ENCODE peak calls at places on chromosomes 7 and 10, in six cellular contexts. Q is IMR-90, P is mesendoderm, J is H9, F is mesenchymal stem cell, E is H1. O is an unnamed sample.

GRCh38 chr7:85039196-85039923 is 147.5 kb downstream of the SEMA3D start:
- DNase-seq in Q (no peak), P (no peak), J (no peak), F (no peak), E (no peak), O (no peak)

GRCh38 chr7:45937301-45937700 is 16.2 kb upstream of the IGFBP3 start:
- DNase-seq in Q (no peak), P (no peak), J (no peak), F (no peak), E (no peak), O (no peak)

GRCh38 chr10:2137549-2138174 is 400.3 kb upstream of the ADARB2 start:
- DNase-seq in Q (no peak), P (peak), J (peak), F (peak), E (peak), O (peak)

GRCh38 chr7:51346136-51346535 is 29.5 kb upstream of the COBL start:
- DNase-seq in Q (no peak), P (no peak), J (peak), F (no peak), E (no peak), O (no peak)

GRCh38 chr7:69643708-69644445 is 45.6 kb downstream of the AUTS2 start:
- DNase-seq in Q (no peak), P (peak), J (no peak), F (no peak), E (no peak), O (no peak)

GRCh38 chr10:1323951-1324350 is 267.8 kb downstream of the WDR37 start:
- DNase-seq in Q (no peak), P (no peak), J (no peak), F (no peak), E (no peak), O (no peak)

GRCh38 chr7:119545118-119545517 is 727.9 kb upstream of the KCND2 start:
- DNase-seq in Q (peak), P (peak), J (no peak), F (peak), E (no peak), O (no peak)

GRCh38 chr10:120556164-120556532 is 99.1 kb downstream of the PLPP4 start:
- DNase-seq in Q (no peak), P (no peak), J (no peak), F (no peak), E (no peak), O (no peak)

GRCh38 chr7:167976-168791 is 24.2 kb upstream of the FAM20C start:
- DNase-seq in Q (no peak), P (no peak), J (no peak), F (no peak), E (no peak), O (no peak)

GRCh38 chr7:20238754-20239324 is 21.7 kb upstream of the MACC1 start:
- DNase-seq in Q (no peak), P (no peak), J (no peak), F (no peak), E (no peak), O (no peak)

GRCh38 chr10:128908109-128908898 is 558.7 kb upstream of the MGMT start:
- DNase-seq in Q (no peak), P (peak), J (peak), F (no peak), E (no peak), O (no peak)

GRCh38 chr10:7592627-7593026 is 74.1 kb downstream of the ITIH5 start:
- DNase-seq in Q (no peak), P (no peak), J (no peak), F (no peak), E (no peak), O (no peak)

GRCh38 chr7:122056977-122057376 is 87.1 kb downstream of the AASS start:
- DNase-seq in Q (no peak), P (no peak), J (no peak), F (no peak), E (no peak), O (no peak)

GRCh38 chr10:72379062-72379461 is 24.3 kb upstream of the DNAJB12 start:
- DNase-seq in Q (no peak), P (no peak), J (no peak), F (no peak), E (no peak), O (no peak)

GRCh38 chr7:34187908-34188307 is 282.6 kb downstream of the BMPER start:
- DNase-seq in Q (peak), P (no peak), J (no peak), F (no peak), E (no peak), O (no peak)

GRCh38 chr7:109699661-109700060 is 1130.0 kb downstream of the DNAJB9 start:
- DNase-seq in Q (no peak), P (no peak), J (no peak), F (no peak), E (no peak), O (no peak)

GRCh38 chr7:29921404-29922010 is 68.1 kb downstream of the SCRN1 start:
- DNase-seq in Q (peak), P (peak), J (peak), F (peak), E (peak), O (peak)

GRCh38 chr7:28596245-28596935 is 184.1 kb downstream of the CREB5 start:
- DNase-seq in Q (peak), P (no peak), J (no peak), F (no peak), E (no peak), O (no peak)

GRCh38 chr10:3782456-3783312 is 2.3 kb downstream of the KLF6 start:
- DNase-seq in Q (peak), P (peak), J (peak), F (peak), E (no peak), O (no peak)

GRCh38 chr7:93115796-93116195 is 2.0 kb downstream of the SAMD9 start:
- DNase-seq in Q (peak), P (no peak), J (no peak), F (no peak), E (no peak), O (no peak)

GRCh38 chr7:95718556-95719410 is 53.6 kb upstream of the DYNC1I1 start:
- DNase-seq in Q (peak), P (no peak), J (no peak), F (peak), E (no peak), O (no peak)

GRCh38 chr10:117670116-117670515 is 127.6 kb downstream of the EMX2 start:
- DNase-seq in Q (no peak), P (no peak), J (no peak), F (no peak), E (no peak), O (no peak)

GRCh38 chr10:94183666-94184264 is 179.0 kb downstream of the NOC3L start:
- DNase-seq in Q (peak), P (no peak), J (no peak), F (peak), E (no peak), O (no peak)

GRCh38 chr10:113228570-113228969 is 278.5 kb downstream of the TCF7L2 start:
- DNase-seq in Q (peak), P (no peak), J (no peak), F (peak), E (no peak), O (no peak)

GRCh38 chr7:37999673-38000072 is 79.2 kb downstream of the EPDR1 start:
- DNase-seq in Q (no peak), P (no peak), J (no peak), F (no peak), E (no peak), O (no peak)

GRCh38 chr7:80809545-80809944 is 109.3 kb downstream of the SEMA3C start:
- DNase-seq in Q (no peak), P (no peak), J (no peak), F (no peak), E (no peak), O (no peak)

GRCh38 chr10:124539935-124540641 is 78.5 kb downstream of the LHPP start:
- DNase-seq in Q (peak), P (peak), J (peak), F (peak), E (peak), O (peak)

GRCh38 chr7:107900496-107900895 is 9.5 kb downstream of the DLD start:
- DNase-seq in Q (no peak), P (no peak), J (no peak), F (no peak), E (no peak), O (no peak)

GRCh38 chr7:100823140-100823525 is 4.2 kb downstream of the EPHB4 start:
- DNase-seq in Q (no peak), P (no peak), J (no peak), F (no peak), E (no peak), O (no peak)

GRCh38 chr7:92735707-92736106 is 100.7 kb downstream of the CDK6 start:
- DNase-seq in Q (peak), P (no peak), J (no peak), F (no peak), E (no peak), O (no peak)

GRCh38 chr7:43265139-43265538 is 152.7 kb downstream of the HECW1 start:
- DNase-seq in Q (no peak), P (no peak), J (no peak), F (no peak), E (no peak), O (no peak)

GRCh38 chr10:80176526-80176925 is 28.8 kb downstream of the ANXA11 start:
- DNase-seq in Q (no peak), P (no peak), J (no peak), F (no peak), E (no peak), O (no peak)

GRCh38 chr7:146764458-146764857 is 647.9 kb downstream of the CNTNAP2 start:
- DNase-seq in Q (no peak), P (no peak), J (no peak), F (no peak), E (no peak), O (no peak)

GRCh38 chr10:69624245-69624786 is 5.7 kb upstream of the FAM241B start:
- DNase-seq in Q (no peak), P (no peak), J (no peak), F (no peak), E (no peak), O (no peak)

GRCh38 chr10:106997721-106998120 is 166.8 kb downstream of the SORCS1 start:
- DNase-seq in Q (no peak), P (no peak), J (no peak), F (no peak), E (no peak), O (no peak)

GRCh38 chr10:101894266-101894665 is 50.7 kb upstream of the KCNIP2 start:
- DNase-seq in Q (no peak), P (peak), J (no peak), F (no peak), E (no peak), O (no peak)

GRCh38 chr10:101893510-101894120 is 50.0 kb upstream of the KCNIP2 start:
- DNase-seq in Q (no peak), P (no peak), J (no peak), F (no peak), E (no peak), O (no peak)

GRCh38 chr10:101895781-101896180 is 52.2 kb upstream of the KCNIP2 start:
- DNase-seq in Q (no peak), P (no peak), J (no peak), F (no peak), E (no peak), O (no peak)

GRCh38 chr10:101896466-101896865 is 52.9 kb upstream of the KCNIP2 start:
- DNase-seq in Q (peak), P (no peak), J (no peak), F (no peak), E (no peak), O (no peak)

DNA sequence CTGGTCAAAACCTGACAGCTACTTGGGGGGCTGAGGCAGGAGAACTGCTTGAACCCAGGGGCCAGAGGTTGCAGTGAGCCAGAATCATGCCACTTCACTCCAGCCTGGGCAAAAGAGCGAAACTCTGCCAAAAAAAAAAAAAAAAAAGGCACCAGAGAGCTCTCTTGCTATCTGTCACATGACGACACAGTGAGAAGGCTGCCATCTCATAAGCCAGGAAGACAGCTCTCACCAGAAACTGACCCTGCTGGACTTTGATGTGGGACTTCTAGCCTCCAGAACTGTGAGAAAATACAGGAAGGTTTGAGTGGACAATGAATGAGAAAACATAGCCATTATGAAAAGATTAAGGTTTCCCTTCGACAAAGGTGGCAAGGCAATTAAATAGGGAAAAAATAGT is 51.1 kb upstream of the KCNIP2 start:
- DNase-seq in Q (peak), P (no peak), J (no peak), F (no peak), E (no peak), O (no peak)
- H2BK15ac ChIP-seq in Q (no peak), P (no peak), J (no peak), F (no peak), E (no peak), O (no peak)

GRCh38 chr7:24722386-24723177 is 34.7 kb downstream of the GSDME start:
- DNase-seq in Q (no peak), P (peak), J (peak), F (peak), E (no peak), O (peak)
- H2BK15ac ChIP-seq in Q (no peak), P (no peak), J (no peak), F (no peak), E (no peak), O (no peak)

GRCh38 chr7:6576024-6576866 is 1.0 kb upstream of the ZDHHC4 start:
- DNase-seq in Q (no peak), P (peak), J (peak), F (no peak), E (no peak), O (no peak)

GRCh38 chr7:6575246-6576023 is 1.8 kb upstream of the ZDHHC4 start:
- DNase-seq in Q (no peak), P (no peak), J (no peak), F (no peak), E (no peak), O (no peak)

GRCh38 chr7:6565655-6566054 is 11.6 kb upstream of the ZDHHC4 start:
- DNase-seq in Q (no peak), P (no peak), J (no peak), F (no peak), E (no peak), O (no peak)

GRCh38 chr7:6571160-6571779 is 6.0 kb upstream of the ZDHHC4 start:
- DNase-seq in Q (no peak), P (no peak), J (no peak), F (no peak), E (no peak), O (no peak)
- H2BK15ac ChIP-seq in Q (no peak), P (no peak), J (no peak), F (no peak), E (no peak), O (no peak)

GRCh38 chr10:48899781-48900180 is 39.9 kb downstream of the LRRC18 start:
- DNase-seq in Q (no peak), P (no peak), J (no peak), F (no peak), E (no peak), O (no peak)

GRCh38 chr10:48896756-48897437 is 42.7 kb downstream of the LRRC18 start:
- DNase-seq in Q (no peak), P (no peak), J (no peak), F (no peak), E (no peak), O (no peak)

GRCh38 chr10:48900296-48900695 is 39.3 kb downstream of the LRRC18 start:
- DNase-seq in Q (no peak), P (no peak), J (no peak), F (no peak), E (no peak), O (no peak)

GRCh38 chr10:48897438-48897790 is 42.2 kb downstream of the LRRC18 start:
- DNase-seq in Q (no peak), P (no peak), J (no peak), F (no peak), E (no peak), O (no peak)

DNA sequence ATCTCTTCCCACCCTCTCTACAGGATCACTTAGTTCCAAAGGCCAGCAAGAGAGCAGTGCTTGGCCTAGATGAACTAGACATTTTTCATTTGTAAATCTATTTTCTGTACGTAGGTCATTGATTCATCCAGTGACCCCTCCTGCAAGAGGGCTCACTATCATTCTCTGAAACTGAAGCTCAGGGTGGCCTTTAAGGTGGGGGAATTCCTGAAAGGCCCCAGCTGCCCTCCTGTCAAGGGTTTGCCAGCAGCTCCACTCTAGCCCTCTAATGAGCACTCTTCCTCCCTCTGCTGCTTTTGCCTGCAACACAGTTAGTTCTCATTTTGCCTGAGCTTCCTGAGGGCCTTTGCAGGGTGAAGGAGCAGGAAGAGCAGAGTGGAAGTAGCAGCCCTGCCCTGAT is 41.2 kb downstream of the LRRC18 start:
- DNase-seq in Q (no peak), P (no peak), J (no peak), F (no peak), E (no peak), O (no peak)
- H2BK15ac ChIP-seq in Q (no peak), P (no peak), J (no peak), F (no peak), E (no peak), O (no peak)

DNA sequence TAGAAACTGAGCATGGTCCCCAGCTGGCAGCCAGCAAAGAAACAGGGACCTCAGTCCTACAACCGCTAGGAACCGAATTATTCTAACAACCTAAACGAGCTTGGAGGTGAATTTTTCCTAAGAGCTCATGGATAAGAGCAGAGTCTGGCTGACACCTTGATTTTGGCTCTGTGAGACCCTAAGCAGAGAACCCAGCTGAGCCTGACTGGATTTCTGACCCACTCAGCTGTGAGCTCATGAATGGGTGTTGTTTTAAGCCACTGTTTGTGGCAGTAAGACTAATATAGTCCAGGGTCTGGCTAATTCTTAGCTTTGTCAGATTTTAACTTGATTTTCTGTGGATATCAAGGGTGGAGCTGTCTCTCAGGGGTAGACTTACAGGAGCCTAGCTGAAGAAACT is 77.1 kb downstream of the KAT6B start:
- DNase-seq in Q (no peak), P (no peak), J (no peak), F (no peak), E (no peak), O (no peak)
- H2BK15ac ChIP-seq in Q (no peak), P (no peak), J (no peak), F (no peak), E (no peak), O (no peak)

GRCh38 chr7:134356421-134356936 is 39.7 kb upstream of the SLC35B4 start:
- DNase-seq in Q (no peak), P (no peak), J (no peak), F (no peak), E (no peak), O (no peak)
- H2BK15ac ChIP-seq in Q (no peak), P (no peak), J (no peak), F (no peak), E (no peak), O (no peak)

GRCh38 chr10:58791137-58791536 is 278.5 kb downstream of the BICC1 start:
- DNase-seq in Q (peak), P (no peak), J (no peak), F (no peak), E (no peak), O (no peak)
- H2BK15ac ChIP-seq in Q (no peak), P (no peak), J (no peak), F (no peak), E (no peak), O (no peak)

GRCh38 chr10:132144086-132144485 is 42.7 kb upstream of the DPYSL4 start:
- DNase-seq in Q (no peak), P (no peak), J (no peak), F (no peak), E (no peak), O (no peak)
- H2BK15ac ChIP-seq in Q (no peak), P (no peak), J (no peak), F (no peak), E (no peak), O (no peak)

GRCh38 chr10:99656199-99657064 is 2.9 kb upstream of the ENTPD7 start:
- DNase-seq in Q (no peak), P (no peak), J (no peak), F (no peak), E (no peak), O (no peak)
- H2BK15ac ChIP-seq in Q (no peak), P (no peak), J (no peak), F (no peak), E (no peak), O (no peak)

GRCh38 chr10:63492788-63493403 is 27.1 kb upstream of the JMJD1C start:
- DNase-seq in Q (no peak), P (no peak), J (no peak), F (no peak), E (no peak), O (no peak)
- H2BK15ac ChIP-seq in Q (no peak), P (no peak), J (no peak), F (no peak), E (no peak), O (no peak)

O was measured in neuronal stem cell.